ENCODE peak calls at places on chromosome 15, in nine cellular contexts. B is hepatocyte, E is fibroblast of lung, J is GM23248, C is keratinocyte, L is GM23338, P is MM.1S, K is A673, Y is astrocyte. H is an unnamed sample.

GRCh38 chr15:63718590-63719035 is 115.1 kb downstream of the HERC1 start:
- DNase-seq in B (peak), E (peak), J (peak), C (peak), L (no peak), P (no peak), K (no peak), Y (peak), H (no peak)

GRCh38 chr15:75920079-75920478 is 16.4 kb downstream of the FBXO22 start:
- DNase-seq in B (no peak), E (no peak), J (no peak), C (no peak), L (no peak), P (no peak), K (no peak), Y (peak), H (no peak)

GRCh38 chr15:74193305-74193718 is 9.3 kb downstream of the STRA6 start:
- DNase-seq in B (peak), E (peak), J (peak), C (peak), L (no peak), P (no peak), K (peak), Y (peak), H (peak)

GRCh38 chr15:75966073-75966472 is 46.2 kb downstream of the NRG4 start:
- DNase-seq in B (no peak), E (peak), J (peak), C (no peak), L (no peak), P (no peak), K (no peak), Y (peak), H (no peak)

GRCh38 chr15:63896336-63897115 is 62.8 kb upstream of the HERC1 start:
- DNase-seq in B (no peak), E (peak), J (peak), C (no peak), L (no peak), P (peak), K (no peak), Y (peak), H (no peak)

GRCh38 chr15:51758645-51759044 is 7.2 kb downstream of the TMOD2 start:
- DNase-seq in B (peak), E (peak), J (peak), C (no peak), L (no peak), P (no peak), K (no peak), Y (peak), H (no peak)

GRCh38 chr15:39118510-39118909 is 462.4 kb upstream of the THBS1 start:
- DNase-seq in B (no peak), E (peak), J (peak), C (no peak), L (no peak), P (no peak), K (no peak), Y (peak), H (no peak)

GRCh38 chr15:87031545-87032230 is 952.0 kb downstream of the AGBL1 start:
- DNase-seq in B (no peak), E (no peak), J (no peak), C (peak), L (no peak), P (no peak), K (no peak), Y (no peak), H (no peak)

GRCh38 chr15:57541805-57542504 is 49.7 kb upstream of the MYZAP start:
- DNase-seq in B (peak), E (peak), J (peak), C (no peak), L (peak), P (no peak), K (peak), Y (peak), H (no peak)

GRCh38 chr15:77810180-77810579 is 177.5 kb upstream of the LINGO1 start:
- DNase-seq in B (no peak), E (no peak), J (no peak), C (no peak), L (no peak), P (no peak), K (peak), Y (no peak), H (no peak)

GRCh38 chr15:59268980-59269472 is 62.4 kb downstream of the LDHAL6B start:
- DNase-seq in B (no peak), E (no peak), J (no peak), C (no peak), L (no peak), P (no peak), K (no peak), Y (no peak), H (no peak)

GRCh38 chr15:63277893-63278505 is 594 bp downstream of the APH1B start:
- DNase-seq in B (peak), E (no peak), J (peak), C (no peak), L (peak), P (no peak), K (no peak), Y (no peak), H (no peak)

GRCh38 chr15:100094127-100094510 is 247.7 kb downstream of the ADAMTS17 start:
- DNase-seq in B (no peak), E (no peak), J (no peak), C (no peak), L (no peak), P (no peak), K (no peak), Y (peak), H (no peak)

GRCh38 chr15:76330281-76330680 is 6.3 kb upstream of the ISL2 start:
- DNase-seq in B (no peak), E (peak), J (peak), C (no peak), L (peak), P (no peak), K (peak), Y (no peak), H (no peak)

GRCh38 chr15:43241100-43241499 is 20.3 kb upstream of the EPB42 start:
- DNase-seq in B (no peak), E (peak), J (peak), C (no peak), L (no peak), P (no peak), K (no peak), Y (peak), H (no peak)

GRCh38 chr15:59186501-59186900 is 20.1 kb upstream of the LDHAL6B start:
- DNase-seq in B (no peak), E (peak), J (peak), C (no peak), L (no peak), P (no peak), K (no peak), Y (peak), H (no peak)

GRCh38 chr15:49421991-49422390 is 1.1 kb upstream of the FGF7 start:
- DNase-seq in B (peak), E (peak), J (peak), C (no peak), L (peak), P (peak), K (peak), Y (peak), H (peak)

GRCh38 chr15:73755481-73755880 is 2.3 kb upstream of the INSYN1 start:
- DNase-seq in B (no peak), E (no peak), J (no peak), C (no peak), L (no peak), P (no peak), K (peak), Y (no peak), H (no peak)

GRCh38 chr15:63243101-63243500 is 34.3 kb upstream of the APH1B start:
- DNase-seq in B (no peak), E (peak), J (peak), C (no peak), L (no peak), P (no peak), K (no peak), Y (no peak), H (no peak)

GRCh38 chr15:59255647-59256380 is 49.2 kb downstream of the LDHAL6B start:
- DNase-seq in B (peak), E (no peak), J (no peak), C (no peak), L (no peak), P (no peak), K (no peak), Y (peak), H (no peak)

GRCh38 chr15:53586815-53587214 is 172.6 kb downstream of the WDR72 start:
- DNase-seq in B (peak), E (peak), J (no peak), C (no peak), L (peak), P (peak), K (peak), Y (no peak), H (no peak)

GRCh38 chr15:32029862-32030781 is at the start of gene CHRNA7:
- DNase-seq in B (peak), E (peak), J (peak), C (no peak), L (peak), P (peak), K (peak), Y (peak), H (no peak)
- TF ChIP-seq EZH2 in B (peak), E (no peak), J (no peak), C (peak), L (peak), P (no peak), K (no peak), Y (no peak), H (no peak)

GRCh38 chr15:45604321-45604720 is 17.1 kb downstream of the BLOC1S6 start:
- DNase-seq in B (no peak), E (no peak), J (peak), C (no peak), L (no peak), P (no peak), K (no peak), Y (no peak), H (no peak)
- H3K27ac ChIP-seq in B (no peak), E (no peak), J (peak), C (no peak), L (no peak), P (no peak), K (no peak), Y (no peak), H (no peak)

DNA sequence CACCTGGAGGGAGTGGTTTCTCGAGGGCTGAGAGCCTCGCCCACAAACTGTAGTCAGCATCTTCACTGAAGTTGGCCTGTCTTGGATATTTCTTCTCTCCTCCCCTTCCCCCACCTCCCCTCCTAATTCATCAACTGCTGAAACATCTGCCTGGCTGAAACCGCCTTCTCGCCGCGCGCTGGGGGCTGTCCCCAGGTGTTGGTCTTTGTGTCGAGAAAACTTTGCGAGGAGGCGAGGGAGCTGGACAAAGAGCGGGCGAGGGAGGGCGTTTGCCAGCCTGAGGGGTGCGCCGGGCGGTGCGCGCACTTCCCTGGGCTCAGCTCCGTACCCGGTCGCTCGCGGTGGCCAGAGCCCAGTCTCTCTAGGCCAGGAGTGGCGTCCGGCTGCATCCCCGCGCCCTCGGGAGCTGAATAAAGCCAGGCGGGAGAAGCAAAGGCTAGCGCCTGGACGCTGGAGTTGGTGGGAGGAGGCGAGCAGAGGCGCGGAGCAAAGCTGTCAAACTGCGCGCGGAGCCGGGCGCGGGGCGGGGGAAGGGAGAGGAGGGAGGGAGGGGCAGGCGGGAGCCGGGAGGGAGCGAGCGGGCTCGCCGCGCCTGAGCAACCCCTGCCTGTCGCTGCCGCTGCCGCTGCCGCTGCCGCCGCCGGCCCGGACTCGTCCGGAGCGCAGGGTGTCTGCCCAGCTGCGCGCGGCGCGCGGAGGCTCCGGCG is at the start of gene ST8SIA2:
- DNase-seq in B (peak), E (peak), J (peak), C (no peak), L (peak), P (peak), K (peak), Y (peak), H (no peak)
- TF ChIP-seq EZH2 in B (peak), E (no peak), J (no peak), C (no peak), L (no peak), P (no peak), K (peak), Y (no peak), H (peak)

GRCh38 chr15:41981373-41982132 is 9.2 kb upstream of the EHD4 start:
- DNase-seq in B (no peak), E (no peak), J (peak), C (no peak), L (no peak), P (no peak), K (no peak), Y (no peak), H (no peak)
- H3K27ac ChIP-seq in B (no peak), E (no peak), J (no peak), C (no peak), L (no peak), P (no peak), K (no peak), Y (no peak), H (no peak)

H was measured in SK-N-MC.